ENCODE peak calls at places on chromosomes 11 and 22, in six cellular contexts. B is colonic mucosa, G is spleen, Q is tibial artery, N is lower lobe of right lung, L is left ventricle myocardium inferior. A is an unnamed sample.

GRCh38 chr22:19527861-19528417 is 3.7 kb upstream of the CLDN5 start:
- DNase-seq in Q (no peak), L (no peak), G (peak), B (no peak), N (no peak), A (no peak)

GRCh38 chr11:93939084-93939780 is 81.9 kb upstream of the HEPHL1 start:
- DNase-seq in G (no peak), B (no peak), N (no peak), L (no peak), Q (no peak), A (no peak)

GRCh38 chr22:28112130-28112529 is 193.1 kb upstream of the PITPNB start:
- DNase-seq in Q (no peak), B (no peak), G (no peak), L (no peak), N (no peak), A (no peak)

GRCh38 chr22:50010676-50011446 is 1.7 kb downstream of the IL17REL start:
- DNase-seq in B (no peak), G (no peak), L (no peak), Q (no peak), N (peak), A (no peak)

GRCh38 chr11:70065318-70066135 is 12.6 kb upstream of the ANO1 start:
- DNase-seq in G (peak), Q (no peak), B (peak), L (no peak), N (no peak), A (no peak)

GRCh38 chr11:115333106-115333505 is 171.1 kb downstream of the CADM1 start:
- DNase-seq in G (no peak), B (no peak), Q (no peak), N (no peak), L (no peak), A (no peak)

GRCh38 chr11:75868990-75869389 is 54.0 kb downstream of the UVRAG start:
- DNase-seq in L (no peak), G (no peak), Q (no peak), N (no peak), B (no peak), A (no peak)

GRCh38 chr22:37448521-37449150 is 21.4 kb upstream of the ELFN2 start:
- DNase-seq in G (no peak), Q (no peak), L (no peak), N (no peak), B (no peak), A (no peak)

GRCh38 chr11:132220464-132220863 is 850.0 kb downstream of the NTM start:
- DNase-seq in G (no peak), L (no peak), Q (no peak), B (no peak), N (no peak), A (no peak)

DNA sequence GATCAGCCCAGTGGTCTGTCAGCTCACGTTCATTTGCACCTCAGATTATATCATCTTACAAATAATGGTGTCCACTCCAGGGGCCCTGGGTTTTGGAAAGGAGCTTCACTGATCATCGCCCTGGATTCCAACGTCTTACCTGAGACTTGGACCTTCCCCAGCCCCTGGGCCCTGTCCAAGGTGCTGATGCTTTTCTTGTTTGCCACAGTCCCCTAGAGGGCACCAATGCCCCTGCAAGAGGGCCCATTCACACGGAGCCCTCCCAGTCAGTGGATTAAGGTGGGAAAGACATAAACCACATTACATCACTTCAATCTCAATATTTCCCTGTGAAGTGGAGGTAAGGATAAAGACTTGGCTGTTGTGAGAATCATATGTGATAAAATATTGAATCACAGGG is 167.2 kb downstream of the BUD13 start:
- DNase-seq in B (peak), N (no peak), G (no peak), L (no peak), Q (no peak), A (no peak)
- TF ChIP-seq CTCF in B (no peak), N (peak), G (no peak), L (peak), Q (no peak), A (no peak)

GRCh38 chr11:64227405-64227956 is 1.4 kb downstream of the NUDT22 start:
- DNase-seq in G (peak), Q (no peak), N (no peak), B (peak), L (no peak), A (no peak)
- H3K27ac ChIP-seq in G (peak), Q (peak), N (peak), B (peak), L (peak), A (peak)

GRCh38 chr11:96177132-96177531 is 165.9 kb downstream of the MAML2 start:
- DNase-seq in B (no peak), L (no peak), Q (no peak), G (no peak), N (no peak), A (no peak)
- TF ChIP-seq CTCF in B (no peak), L (no peak), Q (no peak), G (no peak), N (no peak), A (no peak)

GRCh38 chr22:45455212-45455611 is 41.7 kb downstream of the RIBC2 start:
- DNase-seq in Q (no peak), L (no peak), G (no peak), B (no peak), N (no peak), A (no peak)
- H3K27ac ChIP-seq in Q (no peak), L (no peak), G (no peak), B (no peak), N (no peak), A (no peak)

GRCh38 chr11:59262419-59262818 is 49.7 kb upstream of the MPEG1 start:
- DNase-seq in B (no peak), Q (no peak), N (no peak), L (no peak), G (no peak), A (no peak)

GRCh38 chr11:59265735-59266134 is 53.0 kb upstream of the MPEG1 start:
- DNase-seq in G (no peak), Q (no peak), L (no peak), B (no peak), N (no peak), A (no peak)

GRCh38 chr11:59264736-59265135 is 52.0 kb upstream of the MPEG1 start:
- DNase-seq in Q (no peak), B (no peak), L (no peak), G (no peak), N (no peak), A (no peak)

GRCh38 chr11:59261150-59261549 is 48.4 kb upstream of the MPEG1 start:
- DNase-seq in Q (no peak), B (no peak), N (no peak), L (no peak), G (no peak), A (no peak)

DNA sequence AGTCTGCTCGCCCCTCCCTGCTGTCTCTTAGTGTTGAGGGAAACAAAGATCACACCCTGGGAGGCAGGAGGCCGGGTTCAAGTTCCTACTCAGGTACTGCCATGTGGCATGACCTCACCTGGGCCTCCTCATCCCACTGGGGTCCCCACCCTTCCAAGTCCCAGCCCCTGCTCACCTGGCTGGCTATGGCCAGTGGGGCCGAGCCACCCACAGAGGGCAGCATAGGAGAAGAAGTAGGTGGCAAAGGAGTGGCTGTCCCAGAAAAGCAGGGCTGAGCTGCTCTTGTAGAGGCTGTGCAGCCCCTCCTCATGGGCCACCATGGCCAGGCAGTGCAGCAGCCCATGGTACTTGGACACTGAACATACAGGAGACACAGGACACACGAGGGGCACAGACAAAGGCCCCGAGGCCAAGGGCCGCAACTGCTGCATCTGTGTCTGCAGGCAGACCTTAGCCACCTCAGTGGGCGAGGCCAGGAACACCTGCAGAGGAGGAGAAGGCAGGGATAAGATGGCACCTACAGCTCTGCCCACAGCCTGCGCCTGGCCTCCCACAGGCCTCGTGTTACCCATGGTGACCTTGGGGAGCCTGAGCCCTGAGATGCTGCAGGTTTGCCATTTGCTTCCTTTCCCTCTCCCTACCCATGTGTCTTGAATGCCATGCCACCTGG is 50.6 kb upstream of the MPEG1 start:
- DNase-seq in Q (no peak), B (peak), G (peak), N (no peak), L (no peak), A (no peak)
- TF ChIP-seq CTCF in Q (no peak), B (peak), G (peak), N (peak), L (no peak), A (no peak)

GRCh38 chr11:14290422-14290821 is 68.6 kb downstream of the RRAS2 start:
- DNase-seq in N (no peak), B (no peak), G (no peak), Q (no peak), L (no peak), A (no peak)
- H3K27ac ChIP-seq in N (no peak), B (no peak), G (no peak), Q (no peak), L (no peak), A (no peak)